ENCODE peak calls at places on chromosomes 5 and 9, in eight cellular contexts. T is uterus, L is IMR-90, Z is thyroid gland, G is AG04450, S is fibroblast of lung, V is fibroblast of the aortic adventitia, A is breast epithelium. N is an unnamed sample.
A peak's percentile ranks its signal among the peaks of the same experiment; 100 is the strongest.

GRCh38 chr9:128503870-128504269 is 649 bp upstream of the GLE1 start:
- DNase-seq in T (peak; percentile 28), L (no peak), Z (peak; percentile 27), G (no peak), S (peak; percentile 36), V (no peak), A (no peak), N (peak; percentile 44)

GRCh38 chr9:26723486-26723885 is 169.1 kb downstream of the CAAP1 start:
- DNase-seq in T (peak; percentile 17), L (peak; percentile 6), Z (peak; percentile 26), G (no peak), S (peak; percentile 2), V (peak; percentile 17), A (no peak), N (peak; percentile 11)

GRCh38 chr5:139138109-139138508 is 60.1 kb downstream of the SIL1 start:
- DNase-seq in T (no peak), L (peak; percentile 39), Z (no peak), G (no peak), S (peak; percentile 23), V (no peak), A (no peak), N (no peak)

GRCh38 chr5:142978252-142978651 is 208.1 kb downstream of the ARHGAP26 start:
- DNase-seq in T (no peak), L (no peak), Z (no peak), G (no peak), S (no peak), V (no peak), A (no peak), N (no peak)

GRCh38 chr5:38329132-38329715 is 70.9 kb downstream of the EGFLAM start:
- DNase-seq in T (no peak), L (no peak), Z (no peak), G (no peak), S (peak; percentile 6), V (no peak), A (no peak), N (no peak)

GRCh38 chr5:14669415-14669814 is 4.9 kb downstream of the OTULIN start:
- DNase-seq in T (no peak), L (no peak), Z (no peak), G (no peak), S (no peak), V (no peak), A (no peak), N (no peak)

GRCh38 chr9:38108326-38108725 is 39.3 kb upstream of the SHB start:
- DNase-seq in T (no peak), L (no peak), Z (no peak), G (no peak), S (no peak), V (no peak), A (no peak), N (no peak)

GRCh38 chr9:18720691-18721090 is 246.7 kb downstream of the ADAMTSL1 start:
- DNase-seq in T (no peak), L (peak; percentile 28), Z (peak; percentile 44), G (no peak), S (no peak), V (peak; percentile 59), A (no peak), N (no peak)

GRCh38 chr5:81898403-81898802 is 73.4 kb upstream of the ATG10 start:
- DNase-seq in T (no peak), L (no peak), Z (no peak), G (no peak), S (no peak), V (no peak), A (no peak), N (no peak)

GRCh38 chr5:179559280-179560252 is 9.2 kb downstream of the RUFY1 start:
- DNase-seq in T (peak; percentile 97), L (peak; percentile 98), Z (peak; percentile 100), G (peak; percentile 96), S (peak; percentile 99), V (peak; percentile 98), A (peak; percentile 99), N (peak; percentile 99)

GRCh38 chr5:33445808-33446207 is 5.0 kb downstream of the TARS1 start:
- DNase-seq in T (no peak), L (no peak), Z (no peak), G (no peak), S (no peak), V (no peak), A (no peak), N (peak; percentile 58)

GRCh38 chr5:33444542-33444941 is 3.8 kb downstream of the TARS1 start:
- DNase-seq in T (no peak), L (no peak), Z (no peak), G (no peak), S (no peak), V (no peak), A (no peak), N (no peak)

GRCh38 chr5:33448118-33448517 is 7.4 kb downstream of the TARS1 start:
- DNase-seq in T (no peak), L (no peak), Z (no peak), G (no peak), S (no peak), V (no peak), A (no peak), N (no peak)
- H3K4me3 ChIP-seq in T (no peak overlapping the region), L (no peak overlapping the region), Z (no peak overlapping the region), G (no peak overlapping the region), S (no peak overlapping the region), V (no peak overlapping the region), A (no peak overlapping the region), N (no peak overlapping the region)

GRCh38 chr9:33202552-33203300 is 35.6 kb upstream of the B4GALT1 start:
- DNase-seq in T (peak; percentile 63), L (peak; percentile 69), Z (no peak), G (no peak), S (peak; percentile 82), V (peak; percentile 83), A (no peak), N (peak; percentile 90)
- TF ChIP-seq CTCF in T (no peak), L (no peak), Z (no peak), G (no peak), S (no peak), V (peak; percentile 3), A (no peak), N (no peak)

DNA sequence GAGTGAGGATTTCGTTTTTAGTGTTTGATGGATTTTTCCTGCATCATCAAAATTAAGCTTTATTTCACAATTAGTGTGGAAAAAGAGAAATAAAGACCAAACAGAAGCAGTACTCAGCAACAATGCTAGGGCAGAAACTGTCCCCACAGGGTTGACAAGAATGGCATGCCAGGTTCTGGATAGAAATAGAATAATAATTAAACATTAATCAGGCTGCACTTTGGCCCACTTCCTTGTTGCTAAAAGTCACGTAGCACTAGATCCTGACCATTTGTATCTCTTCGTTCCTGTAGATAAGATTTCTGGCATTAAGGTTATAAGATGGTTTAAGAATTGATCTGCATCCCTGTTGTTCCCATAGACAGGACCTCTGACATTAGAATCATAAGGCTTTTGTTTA is 34.5 kb downstream of the DIRAS2 start:
- DNase-seq in T (no peak), L (no peak), Z (no peak), G (no peak), S (no peak), V (no peak), A (no peak), N (no peak)
- H3K4me3 ChIP-seq in T (no peak overlapping the region), L (no peak overlapping the region), Z (no peak overlapping the region), G (no peak overlapping the region), S (no peak overlapping the region), V (no peak overlapping the region), A (no peak overlapping the region), N (no peak overlapping the region)

DNA sequence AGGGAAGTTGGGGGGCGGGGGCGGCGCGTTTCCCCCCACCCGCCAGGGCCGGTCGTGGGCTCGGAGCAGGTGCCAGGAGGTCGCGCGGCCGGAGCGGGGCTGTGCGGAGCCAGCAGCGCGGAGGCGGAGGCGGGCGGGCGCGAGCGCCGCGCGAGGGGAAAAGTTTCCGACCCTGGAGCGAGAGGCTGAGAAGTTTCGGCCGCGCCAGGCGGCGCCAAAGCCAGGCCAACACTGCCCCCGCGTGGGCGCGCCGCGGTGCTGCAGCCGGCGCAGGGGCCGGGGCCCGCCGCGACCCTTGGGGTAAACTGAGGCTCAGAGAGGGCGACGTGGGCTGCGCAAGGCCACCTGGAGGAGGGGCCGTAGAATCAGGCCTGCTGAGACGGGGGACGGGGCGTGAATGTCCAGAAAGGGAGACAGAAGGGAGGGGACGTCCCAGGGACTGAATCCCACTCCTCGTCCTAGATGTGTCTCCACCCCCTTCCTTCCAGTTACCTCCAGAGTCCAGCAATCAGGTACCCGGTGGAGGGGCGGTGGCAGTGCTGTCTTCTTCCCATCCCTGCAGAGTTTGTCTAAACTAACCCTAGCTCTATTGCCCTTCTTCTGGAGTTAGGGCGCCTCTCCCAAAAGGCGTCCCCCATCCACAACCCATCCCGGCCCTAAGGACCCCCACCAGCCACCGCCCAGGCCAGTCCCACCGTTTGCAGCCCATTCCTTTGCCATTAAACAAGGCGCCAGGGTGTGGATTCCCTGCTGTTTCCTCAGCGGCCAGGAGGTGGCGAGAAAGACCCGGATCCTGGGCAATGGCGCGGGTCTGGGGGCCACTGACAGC is 10.2 kb downstream of the C9orf50 start:
- DNase-seq in T (peak; percentile 85), L (peak; percentile 58), Z (peak; percentile 77), G (no peak), S (peak; percentile 64), V (peak; percentile 65), A (peak; percentile 67), N (peak; percentile 63)
- TF ChIP-seq CTCF in T (peak; percentile 65), L (peak; percentile 94), Z (peak; percentile 67), G (peak; percentile 80), S (peak; percentile 73), V (peak; percentile 88), A (peak; percentile 99), N (peak; percentile 87)

GRCh38 chr5:71783891-71784290 is 64.8 kb downstream of the CARTPT start:
- DNase-seq in T (no peak), L (no peak), Z (no peak), G (no peak), S (no peak), V (no peak), A (no peak), N (no peak)

GRCh38 chr5:71786337-71787060 is 67.4 kb downstream of the CARTPT start:
- DNase-seq in T (no peak), L (no peak), Z (no peak), G (no peak), S (no peak), V (no peak), A (no peak), N (no peak)

GRCh38 chr5:71782393-71782770 is 63.3 kb downstream of the CARTPT start:
- DNase-seq in T (no peak), L (no peak), Z (no peak), G (no peak), S (no peak), V (no peak), A (no peak), N (no peak)

GRCh38 chr5:71780597-71780996 is 61.5 kb downstream of the CARTPT start:
- DNase-seq in T (no peak), L (no peak), Z (no peak), G (no peak), S (no peak), V (no peak), A (no peak), N (no peak)

GRCh38 chr5:71782771-71783770 is 64.0 kb downstream of the CARTPT start:
- DNase-seq in T (peak; percentile 80), L (peak; percentile 75), Z (peak; percentile 81), G (peak; percentile 36), S (peak; percentile 84), V (peak; percentile 88), A (peak; percentile 59), N (peak; percentile 79)
- H3K4me3 ChIP-seq in T (peak overlapping the region; percentile 23), L (peak overlapping the region; percentile 7), Z (no peak overlapping the region), G (peak overlapping the region; percentile 39), S (peak overlapping the region; percentile 1), V (peak overlapping the region; percentile 1), A (peak overlapping the region; percentile 30), N (peak overlapping the region; percentile 41)

GRCh38 chr5:69492391-69493234 is at the start of gene OCLN:
- DNase-seq in T (no peak), L (no peak), Z (peak; percentile 89), G (no peak), S (no peak), V (no peak), A (peak; percentile 67), N (no peak)
- TF ChIP-seq CTCF in T (no peak), L (no peak), Z (no peak), G (no peak), S (no peak), V (no peak), A (no peak), N (no peak)